ENCODE peak calls at places on chromosomes 1 and 21, in eight cellular contexts. T is pancreas, L is prostate gland, M is IMR-90, B is adrenal gland, X is tibial nerve, J is heart right ventricle, H is body of pancreas. E is an unnamed sample.

GRCh38 chr1:53526451-53527101 is 67.4 kb downstream of the DMRTB1 start:
- DNase-seq in L (peak; percentile 72), M (peak; percentile 88), H (peak; percentile 66), T (no peak), B (peak; percentile 12), J (peak; percentile 49), X (peak; percentile 59), E (no peak)

GRCh38 chr1:90709535-90709934 is 7.6 kb downstream of the BARHL2 start:
- DNase-seq in T (no peak), H (no peak), M (no peak), B (no peak), J (no peak), L (no peak), X (no peak), E (no peak)

GRCh38 chr1:235206533-235207201 is 45.6 kb upstream of the RBM34 start:
- DNase-seq in J (no peak), L (no peak), M (peak; percentile 46), T (no peak), H (no peak), X (no peak), B (no peak), E (no peak)

GRCh38 chr1:19772053-19772452 is 27.7 kb downstream of the TMCO4 start:
- DNase-seq in L (no peak), X (no peak), B (no peak), H (peak; percentile 9), M (no peak), T (no peak), J (no peak), E (no peak)

GRCh38 chr1:6521502-6521901 is 30.0 kb upstream of the PLEKHG5 start:
- DNase-seq in J (no peak), B (no peak), X (no peak), M (peak; percentile 41), H (no peak), L (no peak), T (no peak), E (no peak)

GRCh38 chr21:27532081-27532480 is 565.2 kb upstream of the ADAMTS5 start:
- DNase-seq in B (no peak), X (no peak), T (no peak), J (no peak), M (peak; percentile 63), H (peak; percentile 33), L (no peak), E (no peak)

GRCh38 chr1:88961081-88961480 is 31.3 kb downstream of the KYAT3 start:
- DNase-seq in H (no peak), J (no peak), M (no peak), X (no peak), T (no peak), B (no peak), L (no peak), E (no peak)

GRCh38 chr1:211951856-211952255 is 83.5 kb downstream of the INTS7 start:
- DNase-seq in L (no peak), J (no peak), M (peak; percentile 74), T (no peak), X (no peak), B (no peak), H (no peak), E (no peak)

GRCh38 chr21:32132409-32132808 is 146.4 kb downstream of the MIS18A start:
- DNase-seq in M (no peak), T (no peak), B (no peak), X (no peak), H (no peak), L (no peak), J (no peak), E (no peak)

GRCh38 chr1:230495891-230496385 is 69.8 kb upstream of the PGBD5 start:
- DNase-seq in T (peak; percentile 84), H (peak; percentile 94), X (no peak), J (no peak), M (no peak), B (no peak), L (no peak), E (no peak)

GRCh38 chr1:102799496-102799895 is 308.8 kb downstream of the COL11A1 start:
- DNase-seq in M (peak; percentile 59), T (no peak), L (no peak), X (no peak), J (no peak), H (no peak), B (no peak), E (no peak)

GRCh38 chr1:227312364-227313025 is 5.8 kb downstream of the CDC42BPA start:
- DNase-seq in M (no peak), H (no peak), J (no peak), X (no peak), T (no peak), L (no peak), B (no peak), E (no peak)

DNA sequence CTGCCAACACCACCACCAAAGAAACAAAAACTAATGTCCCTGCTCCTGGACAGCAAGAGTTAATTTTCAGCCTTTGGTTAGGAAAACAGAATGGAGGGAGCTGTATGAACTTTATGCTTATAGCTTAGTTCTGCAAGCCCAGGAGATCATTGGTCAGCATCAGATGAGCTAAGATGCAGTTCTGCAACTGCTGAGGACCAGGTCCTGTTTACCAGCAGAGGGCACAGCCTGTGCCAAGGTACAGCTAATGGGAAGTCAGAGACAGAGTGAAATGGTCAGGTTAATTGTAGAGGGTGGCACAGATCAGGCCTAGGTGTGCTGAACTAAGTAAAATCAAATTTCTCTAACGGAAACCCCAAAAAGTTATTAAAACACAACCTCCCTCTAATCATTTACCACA is 161.3 kb downstream of the ROR1 start:
- DNase-seq in J (no peak), M (no peak), T (no peak), X (no peak), L (peak; percentile 11), H (peak; percentile 64), B (peak; percentile 35), E (no peak)
- TF ChIP-seq CTCF in J (peak; percentile 29), M (no peak), T (peak; percentile 11), X (no peak), L (peak; percentile 38), H (peak; percentile 55), B (peak; percentile 29), E (no peak)

GRCh38 chr1:161737625-161738024 is 12.0 kb upstream of the DUSP12 start:
- DNase-seq in T (no peak), L (no peak), J (no peak), H (no peak), B (no peak), X (no peak), M (no peak), E (no peak)

GRCh38 chr1:161740871-161741270 is 8.7 kb upstream of the DUSP12 start:
- DNase-seq in J (no peak), T (no peak), B (no peak), L (no peak), X (no peak), M (no peak), H (no peak), E (no peak)

GRCh38 chr1:161743231-161743630 is 6.4 kb upstream of the DUSP12 start:
- DNase-seq in M (no peak), J (no peak), T (no peak), H (no peak), B (no peak), X (no peak), L (no peak), E (no peak)

GRCh38 chr1:161738627-161739287 is 10.8 kb upstream of the DUSP12 start:
- DNase-seq in X (peak; percentile 36), J (peak; percentile 27), H (peak; percentile 61), L (no peak), T (no peak), M (peak; percentile 88), B (peak; percentile 58), E (peak; percentile 43)

DNA sequence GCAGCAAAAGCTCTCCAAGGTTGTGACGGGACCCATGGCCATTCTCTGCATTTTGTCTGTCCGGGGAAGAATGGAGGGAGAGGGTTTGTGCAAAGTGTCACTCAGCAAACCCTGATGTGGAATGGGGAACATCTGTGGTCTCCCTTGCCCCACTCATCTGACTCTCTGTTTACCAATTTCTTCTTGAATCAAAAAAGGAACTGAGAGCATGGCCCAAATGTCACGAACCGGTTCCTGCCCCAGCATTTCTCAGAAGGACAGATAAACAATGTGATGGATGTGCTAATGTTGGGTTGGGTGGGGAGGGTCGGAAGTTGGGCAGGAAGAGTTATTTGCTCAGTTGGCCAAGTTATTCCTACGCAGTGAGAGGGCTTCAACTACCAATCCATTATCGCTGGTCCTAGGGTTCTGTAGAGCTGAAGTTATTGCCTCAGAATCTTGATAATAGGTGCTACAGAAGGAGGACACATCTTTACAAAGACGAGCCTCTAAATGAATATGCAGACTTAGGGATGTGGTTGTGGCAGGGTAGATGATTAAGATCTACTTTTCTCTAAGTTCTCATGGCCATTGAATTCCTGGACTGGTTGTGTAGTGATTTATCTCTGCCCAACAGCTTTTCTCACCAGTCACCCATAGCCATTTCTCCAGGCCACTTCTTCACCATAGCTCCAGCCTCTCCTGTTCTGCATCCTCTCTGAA is 9.6 kb upstream of the DUSP12 start:
- DNase-seq in B (peak; percentile 47), M (no peak), L (no peak), T (no peak), J (no peak), H (peak; percentile 56), X (peak; percentile 22), E (no peak)
- H3K27me3 ChIP-seq in B (no peaks in the 10 kb centered on the region), M (no peaks in the 10 kb centered on the region), L (no peaks in the 10 kb centered on the region), T (no peaks in the 10 kb centered on the region), J (peaks cover 4% of the 10 kb centered on the region), H (no peaks in the 10 kb centered on the region), X (no peaks in the 10 kb centered on the region), E (no peaks in the 10 kb centered on the region)

DNA sequence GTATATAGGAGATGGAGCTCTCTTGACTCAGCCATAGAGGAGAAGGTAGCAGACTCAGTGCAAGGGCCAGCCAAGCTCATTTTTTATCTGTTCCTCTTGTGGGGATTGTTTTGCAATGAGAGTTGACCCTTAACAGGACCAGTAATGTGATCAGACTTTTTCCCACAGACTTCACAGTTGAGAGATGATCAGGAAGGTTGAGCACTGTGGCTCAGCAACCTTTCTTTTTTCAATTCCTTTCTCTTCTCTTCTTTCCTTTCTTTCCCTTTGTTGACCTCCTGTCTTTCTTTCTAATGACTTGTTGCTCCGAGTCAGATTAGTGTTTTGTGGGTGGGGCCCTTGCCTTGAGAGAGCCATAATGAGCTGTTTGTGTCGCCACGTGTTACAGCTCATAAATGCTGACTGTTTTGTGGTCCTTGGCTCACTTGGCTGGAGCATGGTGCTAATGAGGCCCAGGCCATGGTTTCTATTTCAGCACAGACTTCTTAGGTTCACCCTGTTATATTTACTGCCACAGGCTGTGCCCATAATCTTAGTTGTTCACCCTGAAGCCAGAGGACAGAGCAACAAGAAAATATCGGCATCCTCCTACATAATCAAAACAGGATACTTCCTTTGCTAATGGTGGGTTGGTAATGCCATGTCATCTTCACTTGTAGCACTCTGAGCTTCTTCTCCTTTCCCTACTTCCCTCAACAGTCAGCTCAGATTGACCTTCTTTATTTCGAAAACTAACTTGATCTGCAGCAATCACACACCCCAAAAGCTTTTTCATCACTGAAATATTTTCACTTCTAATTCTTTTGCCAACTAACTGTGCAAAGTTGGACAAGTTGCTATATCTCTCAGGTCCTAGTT is 13.9 kb downstream of the ADAM30 start:
- DNase-seq in B (no peak), J (no peak), X (no peak), T (no peak), M (peak; percentile 27), L (no peak), H (no peak), E (no peak)
- H3K27ac ChIP-seq in B (no peak overlapping the region), J (no peak overlapping the region), X (no peak overlapping the region), T (no peak overlapping the region), M (no peak overlapping the region), L (no peak overlapping the region), H (no peak overlapping the region), E (no peak overlapping the region)

DNA sequence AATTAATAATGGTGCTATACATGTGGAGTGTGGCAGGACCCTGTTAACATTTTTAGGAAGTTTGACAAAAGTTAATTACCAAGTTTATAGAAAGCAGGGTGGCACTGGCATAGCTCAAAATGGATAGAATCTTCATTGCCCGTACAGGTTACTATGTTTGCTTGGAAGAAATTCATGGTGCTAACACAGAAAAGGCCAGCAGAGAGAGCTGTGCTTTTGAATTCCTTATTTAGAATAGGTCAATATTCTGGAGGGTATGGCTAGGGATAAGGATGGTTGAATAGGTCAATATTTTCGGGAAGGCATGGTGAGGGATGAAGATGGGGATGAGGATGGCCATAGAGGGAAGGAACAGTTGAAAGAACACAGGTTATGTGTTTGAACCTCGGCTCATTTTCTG is 345.1 kb downstream of the LMO4 start:
- DNase-seq in H (no peak), L (no peak), B (no peak), M (no peak), T (no peak), J (no peak), X (no peak), E (no peak)
- TF ChIP-seq CTCF in H (no peak), L (no peak), B (no peak), M (no peak), T (no peak), J (no peak), X (no peak), E (no peak)